ENCODE peak calls at places on chromosomes 7 and 10, in five cellular contexts. F is HCT116, Q is mucosa of descending colon, Z is fibroblast of pulmonary artery, K is ovary. O is an unnamed sample.

GRCh38 chr10:105473170-105473569 is 832.1 kb downstream of the SORCS3 start:
- DNase-seq in Q (no peak), F (no peak), K (no peak), Z (no peak), O (no peak)

GRCh38 chr10:96902762-96903358 is 70.8 kb downstream of the LCOR start:
- DNase-seq in Z (no peak), Q (no peak), F (no peak), K (no peak), O (no peak)

GRCh38 chr10:18616337-18616736 is 35.0 kb downstream of the NSUN6 start:
- DNase-seq in K (no peak), F (no peak), Q (no peak), Z (no peak), O (no peak)

GRCh38 chr7:17680026-17680425 is 260.3 kb downstream of the SNX13 start:
- DNase-seq in F (no peak), K (no peak), Q (no peak), Z (peak), O (no peak)

GRCh38 chr7:37920305-37920618 is 178 bp upstream of the EPDR1 start:
- DNase-seq in K (no peak), F (no peak), Z (no peak), Q (no peak), O (no peak)

GRCh38 chr10:77195101-77195500 is 442.5 kb downstream of the KCNMA1 start:
- DNase-seq in Q (no peak), K (no peak), Z (peak), F (no peak), O (peak)

GRCh38 chr10:124060148-124060720 is 33.2 kb downstream of the CHST15 start:
- DNase-seq in Z (no peak), F (no peak), K (no peak), Q (no peak), O (no peak)

GRCh38 chr10:131692686-131693334 is 208.0 kb upstream of the PPP2R2D start:
- DNase-seq in F (no peak), Z (no peak), K (no peak), Q (no peak), O (no peak)

GRCh38 chr10:59585046-59585700 is 124.5 kb downstream of the SLC16A9 start:
- DNase-seq in Z (peak), K (no peak), F (no peak), Q (no peak), O (no peak)

GRCh38 chr10:132423966-132424847 is 27.2 kb downstream of the PWWP2B start:
- DNase-seq in Z (no peak), F (no peak), Q (peak), K (no peak), O (no peak)

GRCh38 chr10:47380341-47381215 is 3.5 kb downstream of the ZNF488 start:
- DNase-seq in K (no peak), Q (no peak), F (no peak), Z (no peak), O (no peak)

GRCh38 chr10:119634219-119634544 is 17.0 kb upstream of the BAG3 start:
- DNase-seq in Q (no peak), Z (peak), F (no peak), K (no peak), O (no peak)

GRCh38 chr7:158758563-158759244 is 54.1 kb upstream of the NCAPG2 start:
- DNase-seq in Q (no peak), K (no peak), Z (no peak), F (no peak), O (no peak)

GRCh38 chr7:120862987-120863386 is 5.0 kb upstream of the TSPAN12 start:
- DNase-seq in K (no peak), Z (no peak), Q (no peak), F (no peak), O (no peak)

GRCh38 chr10:14779053-14779649 is 4.5 kb upstream of the FAM107B start:
- DNase-seq in F (no peak), Z (no peak), Q (no peak), K (no peak), O (no peak)

GRCh38 chr10:82942572-82943091 is 1067.6 kb downstream of the NRG3 start:
- DNase-seq in K (peak), Q (no peak), F (no peak), Z (peak), O (no peak)

GRCh38 chr10:51109821-51110533 is 35.7 kb downstream of the PRKG1 start:
- DNase-seq in K (no peak), Q (no peak), Z (peak), F (no peak), O (no peak)

GRCh38 chr7:30197438-30197837 is 62.7 kb downstream of the MTURN start:
- DNase-seq in Z (no peak), Q (no peak), F (no peak), K (no peak), O (no peak)

GRCh38 chr10:119769886-119770285 is 44.0 kb downstream of the INPP5F start:
- DNase-seq in Q (no peak), F (no peak), Z (peak), K (no peak), O (peak)

GRCh38 chr7:54811016-54811924 is 52.3 kb upstream of the SEC61G start:
- DNase-seq in Z (peak), Q (no peak), K (no peak), F (no peak), O (peak)

GRCh38 chr7:83985766-83986165 is 208.8 kb downstream of the SEMA3A start:
- DNase-seq in F (no peak), Z (no peak), K (no peak), Q (no peak), O (no peak)

DNA sequence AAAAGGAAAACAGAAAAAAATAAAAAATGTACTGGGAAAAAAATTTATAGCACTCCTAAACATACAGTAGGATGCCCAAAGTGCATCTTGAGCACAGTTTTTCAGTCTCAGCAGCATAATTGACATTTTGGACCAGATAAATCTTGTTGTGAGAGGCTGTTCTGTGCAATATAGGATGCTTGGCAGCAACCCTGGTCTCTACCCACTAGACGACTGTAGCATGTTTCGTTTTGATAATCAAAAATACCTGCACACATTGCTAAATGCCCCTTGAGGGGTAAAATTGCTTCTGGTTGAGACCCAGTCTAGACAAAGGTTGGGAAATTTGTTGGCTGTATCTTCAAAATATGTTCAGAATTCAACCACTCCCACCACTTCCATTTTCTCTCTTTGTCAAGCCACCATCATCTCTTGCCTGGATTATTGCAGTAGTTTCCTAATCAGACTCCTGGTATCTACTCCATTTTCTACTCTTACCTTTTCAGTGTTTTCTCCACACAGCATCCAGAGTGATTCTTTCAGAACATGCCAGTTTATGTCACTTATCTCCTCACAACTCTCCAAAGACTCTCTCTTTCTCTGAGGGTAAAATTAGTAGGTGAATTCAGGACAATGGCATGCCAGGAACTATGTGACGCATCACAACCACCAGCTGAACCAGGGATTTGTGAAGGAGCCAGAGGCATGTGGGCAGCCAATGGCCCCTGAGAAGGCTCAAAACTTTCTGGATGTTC is 91.4 kb downstream of the GPR85 start:
- DNase-seq in Z (peak), Q (no peak), F (no peak), K (no peak), O (no peak)
- H3K4me3 ChIP-seq in Z (no peak), Q (no peak), F (no peak), K (no peak), O (no peak)

DNA sequence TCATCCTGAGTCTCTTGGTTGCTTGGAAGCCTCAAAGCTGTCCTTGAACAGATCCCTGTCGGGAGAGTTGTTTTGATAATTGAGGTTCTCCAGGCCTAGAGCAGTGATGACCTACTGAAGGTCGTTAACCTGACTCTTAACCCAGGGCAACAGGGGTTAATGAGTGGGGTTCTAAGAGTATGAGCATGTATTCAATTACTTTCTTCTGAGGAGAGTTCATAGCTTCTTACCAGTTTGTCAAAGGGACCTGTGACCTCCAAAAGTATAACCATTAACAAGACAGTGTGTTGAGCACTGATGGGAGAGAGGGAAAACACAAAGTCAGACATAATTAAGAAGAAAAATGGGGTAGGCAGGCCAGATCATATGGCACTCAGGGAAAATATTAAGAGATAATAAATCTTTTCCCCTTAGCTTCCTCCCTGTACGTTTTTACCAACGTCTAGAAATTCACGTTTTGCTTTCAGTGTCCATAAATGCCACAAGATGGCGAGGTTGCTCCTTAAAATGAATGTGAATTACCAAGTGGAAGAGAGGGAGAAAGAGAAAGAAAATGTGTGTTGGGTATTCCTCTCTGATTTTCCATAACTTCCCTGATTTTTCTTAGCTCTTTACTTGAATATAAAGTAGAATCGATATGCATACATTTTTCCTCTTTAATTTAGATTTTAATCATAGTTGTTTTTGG is 97.6 kb downstream of the SUGCT start:
- DNase-seq in Q (no peak), K (no peak), Z (peak), F (peak), O (peak)
- TF ChIP-seq CTCF in Q (no peak), K (no peak), Z (peak), F (peak), O (peak)

DNA sequence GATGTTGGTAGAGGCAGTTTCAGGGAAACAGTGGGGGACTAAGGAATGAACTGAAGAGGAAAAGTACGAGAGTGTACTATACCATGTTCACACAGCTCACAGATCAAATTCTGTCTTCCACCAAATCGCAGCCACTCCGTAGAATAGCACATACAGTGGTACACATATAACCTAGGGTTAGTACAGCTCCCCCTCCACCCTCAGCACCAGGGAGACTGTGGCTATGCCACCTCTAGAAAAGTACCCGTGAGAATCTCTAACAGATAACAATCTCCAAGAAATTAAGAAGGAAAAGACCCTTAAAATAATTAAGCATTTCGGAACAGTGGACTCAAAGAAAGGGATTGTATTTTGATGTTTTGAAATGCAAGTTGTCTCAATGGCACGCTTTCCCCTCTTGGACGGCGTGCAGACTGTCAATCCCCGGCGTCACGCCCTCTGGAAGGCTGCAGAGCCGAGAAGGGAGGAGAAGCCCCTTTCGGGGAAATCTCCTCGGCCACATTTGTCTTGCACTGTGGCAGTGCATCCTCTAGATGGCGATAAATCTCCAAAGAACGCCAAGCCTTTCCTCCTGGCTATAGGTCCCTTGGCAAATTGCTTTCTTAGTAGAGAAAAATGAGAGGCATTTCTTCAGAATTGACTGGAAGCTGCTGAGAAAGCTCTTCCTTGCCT is 345.0 kb downstream of the REEP3 start:
- DNase-seq in Z (peak), K (peak), Q (no peak), F (peak), O (peak)
- H3K4me3 ChIP-seq in Z (no peak), K (no peak), Q (no peak), F (no peak), O (no peak)

GRCh38 chr7:44221231-44221791 is 20.5 kb downstream of the YKT6 start:
- DNase-seq in Z (no peak), F (no peak), K (no peak), Q (peak), O (no peak)
- TF ChIP-seq CTCF in Z (peak), F (no peak), K (no peak), Q (no peak), O (no peak)

DNA sequence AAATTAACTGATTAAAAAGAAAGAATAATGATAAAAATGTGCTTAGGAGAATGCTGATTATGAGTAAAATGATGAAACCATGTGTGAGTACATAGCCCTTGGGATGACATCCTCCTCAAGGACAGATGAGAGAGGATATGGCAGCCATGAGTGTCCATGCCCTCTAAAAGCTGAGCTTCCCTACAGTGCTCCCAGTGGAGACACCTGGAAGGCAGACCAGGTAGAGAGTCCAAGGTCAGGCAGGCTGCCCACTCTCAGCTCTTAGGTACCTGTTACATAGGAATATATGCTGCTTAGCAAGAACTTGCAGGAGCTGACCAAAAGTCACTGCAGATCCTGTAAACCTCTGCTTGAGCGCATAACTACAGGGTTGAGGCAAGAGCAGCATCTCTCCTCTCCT is 169.7 kb upstream of the TMEM229A start:
- DNase-seq in K (no peak), F (no peak), Z (no peak), Q (no peak), O (no peak)
- H3K4me3 ChIP-seq in K (no peak), F (no peak), Z (no peak), Q (no peak), O (no peak)

GRCh38 chr10:127354992-127355391 is 158.6 kb upstream of the INSYN2A start:
- DNase-seq in Q (no peak), Z (peak), K (no peak), F (peak), O (no peak)
- TF ChIP-seq CTCF in Q (no peak), Z (peak), K (no peak), F (peak), O (peak)